ENCODE peak calls at places on chromosome 16, in ten cellular contexts. F is AG09319; G is HAP-1; M is mesothelial cell of epicardium; W is stimulated activated naive CD8-positive, alpha-beta T cell treated with anti-CD3 and anti-CD28 coated beads, Interleukin-15, amount 100 ng/mL, for 72 hours; D is AG04450; E is DMS153; H is stimulated activated CD8-positive, alpha-beta memory T cell treated with anti-CD3 and anti-CD28 coated beads, Interleukin-15, amount 100 ng/mL, for 4 hours; C is neural crest cell; K is left cardiac atrium. B is an unnamed sample.

GRCh38 chr16:75099738-75100615 is 16.6 kb downstream of the LDHD start:
- DNase-seq in F (no peak), E (no peak), G (no peak), W (no peak), M (no peak), C (no peak), D (no peak), H (no peak), K (peak), B (no peak)

GRCh38 chr16:8581923-8582580 is 8.3 kb downstream of the TMEM114 start:
- DNase-seq in E (no peak), F (no peak), W (no peak), C (no peak), G (no peak), M (no peak), D (no peak), K (no peak), H (no peak), B (peak)

GRCh38 chr16:23061669-23062068 is 87.6 kb downstream of the USP31 start:
- DNase-seq in K (no peak), F (no peak), D (no peak), C (no peak), W (no peak), M (no peak), G (no peak), E (no peak), H (no peak), B (no peak)

GRCh38 chr16:73113326-73113720 is 65.4 kb upstream of the ZFHX3 start:
- DNase-seq in K (no peak), G (no peak), F (no peak), W (no peak), H (no peak), D (no peak), C (no peak), M (no peak), E (no peak), B (no peak)

GRCh38 chr16:19294156-19294649 is 8.7 kb downstream of the CLEC19A start:
- DNase-seq in K (peak), C (no peak), D (no peak), H (no peak), W (peak), E (no peak), G (no peak), M (no peak), F (no peak), B (no peak)

GRCh38 chr16:73878616-73879015 is 418.0 kb upstream of the PSMD7 start:
- DNase-seq in M (no peak), H (no peak), F (peak), E (peak), G (no peak), C (no peak), D (peak), W (no peak), K (no peak), B (peak)

GRCh38 chr16:85984947-85985451 is 86.0 kb downstream of the IRF8 start:
- DNase-seq in H (no peak), M (no peak), K (peak), W (no peak), C (no peak), F (no peak), E (no peak), G (no peak), D (no peak), B (no peak)

GRCh38 chr16:70391881-70392481 is 45.3 kb downstream of the DDX19A start:
- DNase-seq in E (no peak), W (no peak), C (no peak), H (no peak), D (no peak), K (peak), G (no peak), M (no peak), F (peak), B (no peak)

GRCh38 chr16:35011-35775 is 18.2 kb downstream of the POLR3K start:
- DNase-seq in D (no peak), K (no peak), G (no peak), M (no peak), E (no peak), C (no peak), W (no peak), F (no peak), H (no peak), B (no peak)

GRCh38 chr16:75114946-75115825 is 1.4 kb downstream of the LDHD start:
- DNase-seq in F (no peak), M (no peak), K (no peak), G (no peak), E (no peak), H (no peak), W (no peak), D (no peak), C (no peak), B (no peak)

GRCh38 chr16:22267764-22268163 is 29.4 kb upstream of the POLR3E start:
- DNase-seq in K (no peak), W (no peak), E (no peak), C (no peak), H (no peak), D (no peak), G (no peak), F (no peak), M (no peak), B (no peak)

GRCh38 chr16:48353565-48354163 is 31.5 kb downstream of the SIAH1 start:
- DNase-seq in D (peak), H (peak), G (peak), F (peak), M (no peak), K (peak), E (no peak), W (peak), C (peak), B (peak)

GRCh38 chr16:10581507-10581906 is 1.1 kb upstream of the EMP2 start:
- DNase-seq in W (no peak), H (no peak), G (no peak), F (no peak), C (no peak), E (no peak), K (no peak), D (no peak), M (no peak), B (no peak)

GRCh38 chr16:140175-140857 is 1.8 kb upstream of the NPRL3 start:
- DNase-seq in M (no peak), C (no peak), D (no peak), G (no peak), K (no peak), H (no peak), F (no peak), E (no peak), W (no peak), B (no peak)

GRCh38 chr16:84788968-84789371 is 30.8 kb upstream of the CRISPLD2 start:
- DNase-seq in H (no peak), D (no peak), K (no peak), F (peak), W (no peak), E (no peak), G (no peak), M (no peak), C (no peak), B (no peak)

GRCh38 chr16:84648595-84649510 is 542 bp downstream of the KLHL36 start:
- DNase-seq in W (peak), D (no peak), E (no peak), M (no peak), K (peak), G (peak), F (no peak), H (peak), C (peak), B (no peak)

GRCh38 chr16:30519120-30520049 is 7.0 kb downstream of the ZNF768 start:
- DNase-seq in G (no peak), K (no peak), H (no peak), W (peak), C (no peak), E (no peak), M (no peak), D (no peak), F (no peak), B (no peak)

GRCh38 chr16:12256880-12257279 is 280.3 kb downstream of the SNX29 start:
- DNase-seq in W (no peak), D (no peak), M (no peak), K (no peak), G (no peak), C (no peak), H (no peak), E (no peak), F (no peak), B (no peak)

GRCh38 chr16:53561101-53561888 is 58.3 kb upstream of the AKTIP start:
- DNase-seq in W (no peak), C (no peak), M (no peak), E (no peak), F (no peak), K (no peak), G (no peak), H (no peak), D (no peak), B (no peak)

GRCh38 chr16:51137097-51137496 is 14.0 kb downstream of the SALL1 start:
- DNase-seq in K (peak), C (no peak), M (no peak), D (no peak), E (no peak), F (no peak), G (no peak), H (no peak), W (no peak), B (no peak)

GRCh38 chr16:81493755-81494433 is 49.3 kb downstream of the CMIP start:
- DNase-seq in G (no peak), C (no peak), H (peak), W (no peak), D (peak), K (no peak), F (no peak), E (peak), M (no peak), B (peak)

GRCh38 chr16:972316-973002 is 1.7 kb upstream of the LMF1 start:
- DNase-seq in G (no peak), M (no peak), D (no peak), K (no peak), H (no peak), F (no peak), W (no peak), C (peak), E (no peak), B (no peak)

GRCh38 chr16:3193221-3194212 is 5.5 kb downstream of the OR1F1 start:
- DNase-seq in F (no peak), W (no peak), E (no peak), C (no peak), K (no peak), M (no peak), G (no peak), D (no peak), H (no peak), B (no peak)

B was measured in kidney epithelial cell.